ENCODE peak calls at places on chromosomes 6 and 20, in six cellular contexts. V is lung, S is activated B cell treated with CpG ODN at 0.5 μM for 24 hours, R is tibial artery, G is astrocyte of the spinal cord, F is dorsolateral prefrontal cortex. N is an unnamed sample.

GRCh38 chr20:62377615-62378085 is 9.3 kb upstream of the RPS21 start:
- DNase-seq in F (no peak), S (no peak), V (no peak), G (no peak), R (no peak), N (peak)

GRCh38 chr20:5880326-5880725 is 70.0 kb downstream of the TRMT6 start:
- DNase-seq in R (no peak), F (no peak), V (no peak), G (no peak), S (no peak), N (no peak)

GRCh38 chr20:38208523-38208922 is 43.5 kb upstream of the TGM2 start:
- DNase-seq in G (no peak), V (no peak), F (no peak), R (no peak), S (no peak), N (no peak)

GRCh38 chr20:29497261-29497671 is 1760.2 kb upstream of the DEFB115 start:
- DNase-seq in R (peak), G (no peak), V (no peak), F (no peak), S (no peak), N (no peak)

GRCh38 chr6:32949113-32949512 is 3.8 kb downstream of the HLA-DMA start:
- DNase-seq in F (no peak), V (no peak), G (no peak), S (no peak), R (no peak), N (no peak)

GRCh38 chr20:42906120-42906519 is 283.6 kb downstream of the PTPRT start:
- DNase-seq in V (no peak), F (no peak), R (no peak), G (no peak), S (no peak), N (no peak)

GRCh38 chr6:97591955-97592354 is 308.9 kb upstream of the MMS22L start:
- DNase-seq in R (no peak), S (no peak), G (no peak), V (no peak), F (no peak), N (no peak)

GRCh38 chr20:53899351-53900167 is 170.8 kb downstream of the BCAS1 start:
- DNase-seq in G (peak), V (peak), S (no peak), R (no peak), F (no peak), N (peak)

GRCh38 chr6:11126876-11127275 is 15.4 kb upstream of the ERVFRD-1 start:
- DNase-seq in V (no peak), G (peak), R (no peak), F (no peak), S (no peak), N (peak)

DNA sequence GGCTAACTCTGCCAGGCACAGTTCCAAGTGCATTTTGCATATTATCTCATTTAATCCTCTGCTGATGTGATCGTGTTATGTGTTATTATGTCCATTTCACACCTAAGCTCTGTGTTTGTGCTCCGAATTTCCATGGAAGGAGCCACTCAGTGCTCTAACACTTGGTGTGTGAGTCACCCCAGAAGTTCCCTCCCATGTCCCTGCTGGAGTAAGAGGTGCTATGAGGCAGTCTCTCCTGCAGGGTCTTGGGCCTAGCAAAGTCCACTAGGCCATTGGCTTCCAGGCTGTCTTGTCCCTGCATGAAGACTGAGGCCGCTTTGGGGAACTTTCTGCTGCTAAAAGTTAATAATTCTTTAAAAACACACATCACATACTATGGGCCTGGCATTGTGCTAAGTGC is 405.9 kb upstream of the SULF2 start:
- DNase-seq in F (no peak), S (no peak), G (no peak), V (no peak), R (no peak), N (peak)
- TF ChIP-seq CTCF in F (no peak), S (no peak), G (no peak), V (no peak), R (no peak), N (peak)

GRCh38 chr6:20839624-20840023 is 305.4 kb downstream of the CDKAL1 start:
- DNase-seq in G (no peak), F (no peak), R (no peak), V (no peak), S (no peak), N (peak)
- TF ChIP-seq CTCF in G (no peak), F (no peak), R (no peak), V (no peak), S (no peak), N (no peak)

GRCh38 chr6:21123485-21124436 is 469.8 kb upstream of the SOX4 start:
- DNase-seq in G (no peak), R (no peak), F (no peak), V (no peak), S (no peak), N (no peak)
- TF ChIP-seq CTCF in G (no peak), R (no peak), F (no peak), V (no peak), S (no peak), N (no peak)

GRCh38 chr6:79630400-79630882 is 688 bp upstream of the SH3BGRL2 start:
- DNase-seq in G (no peak), F (no peak), S (no peak), V (no peak), R (no peak), N (no peak)

GRCh38 chr6:79632580-79632979 is 1.5 kb downstream of the SH3BGRL2 start:
- DNase-seq in F (no peak), V (peak), G (peak), R (no peak), S (no peak), N (peak)

GRCh38 chr6:79631800-79632172 is 657 bp downstream of the SH3BGRL2 start:
- DNase-seq in S (no peak), R (no peak), V (no peak), G (no peak), F (no peak), N (no peak)

GRCh38 chr6:79628466-79629288 is 2.5 kb upstream of the SH3BGRL2 start:
- DNase-seq in V (no peak), S (no peak), G (no peak), F (no peak), R (no peak), N (no peak)

GRCh38 chr6:79630883-79631799 is at the start of gene SH3BGRL2:
- DNase-seq in R (peak), G (peak), V (peak), F (peak), S (no peak), N (peak)
- TF ChIP-seq CTCF in R (no peak), G (no peak), V (no peak), F (no peak), S (no peak), N (no peak)

N was measured in MCF 10A.